ENCODE peak calls at places on chromosomes 6 and 20, in seven cellular contexts. Q is foreskin fibroblast, K is RWPE2, H is left ventricle myocardium inferior, T is AG04450, J is SK-N-SH, U is uterus. X is an unnamed sample.

GRCh38 chr6:19380287-19380686 is 456.9 kb upstream of the ID4 start:
- DNase-seq in Q (peak), K (no peak), H (no peak), T (no peak), J (no peak), U (no peak), X (no peak)

GRCh38 chr20:46712056-46712636 is 2.7 kb downstream of the SLC2A10 start:
- DNase-seq in Q (no peak), K (no peak), H (no peak), T (no peak), J (no peak), U (no peak), X (no peak)

GRCh38 chr6:104682722-104683643 is 176.7 kb downstream of the HACE1 start:
- DNase-seq in Q (peak), K (no peak), H (peak), T (peak), J (peak), U (no peak), X (peak)

GRCh38 chr6:154996841-154997311 is 1.8 kb downstream of the TIAM2 start:
- DNase-seq in Q (no peak), K (no peak), H (no peak), T (no peak), J (no peak), U (no peak), X (no peak)

GRCh38 chr20:16007164-16007563 is 566.1 kb downstream of the KIF16B start:
- DNase-seq in Q (no peak), K (no peak), H (no peak), T (no peak), J (no peak), U (no peak), X (no peak)

GRCh38 chr6:105401247-105402089 is 1.4 kb downstream of the PREP start:
- DNase-seq in Q (peak), K (no peak), H (no peak), T (no peak), J (peak), U (no peak), X (no peak)

GRCh38 chr6:57013501-57013900 is 33.0 kb upstream of the KIAA1586 start:
- DNase-seq in Q (peak), K (no peak), H (no peak), T (peak), J (no peak), U (no peak), X (no peak)

GRCh38 chr6:20117474-20117873 is 94.8 kb downstream of the MBOAT1 start:
- DNase-seq in Q (no peak), K (no peak), H (no peak), T (no peak), J (no peak), U (no peak), X (no peak)

GRCh38 chr6:40668203-40668602 is 81.0 kb upstream of the LRFN2 start:
- DNase-seq in Q (no peak), K (no peak), H (no peak), T (no peak), J (peak), U (no peak), X (no peak)

GRCh38 chr6:163420315-163420667 is 5.8 kb downstream of the QKI start:
- DNase-seq in Q (no peak), K (no peak), H (no peak), T (no peak), J (no peak), U (no peak), X (no peak)

GRCh38 chr6:125953502-125953875 is 3.1 kb upstream of the HINT3 start:
- DNase-seq in Q (no peak), K (peak), H (no peak), T (no peak), J (no peak), U (no peak), X (no peak)

GRCh38 chr6:170032197-170032596 is 258.7 kb downstream of the DLL1 start:
- DNase-seq in Q (no peak), K (peak), H (peak), T (no peak), J (no peak), U (peak), X (no peak)

GRCh38 chr20:41510224-41510623 is 108.0 kb downstream of the CHD6 start:
- DNase-seq in Q (peak), K (no peak), H (no peak), T (no peak), J (no peak), U (no peak), X (no peak)

GRCh38 chr20:64049887-64050260 is 435 bp upstream of the SOX18 start:
- DNase-seq in Q (no peak), K (no peak), H (peak), T (no peak), J (no peak), U (no peak), X (no peak)

GRCh38 chr6:140684776-140685550 is 1310.5 kb upstream of the CITED2 start:
- DNase-seq in Q (no peak), K (no peak), H (no peak), T (no peak), J (no peak), U (no peak), X (no peak)

GRCh38 chr6:47426524-47427302 is 50.9 kb upstream of the CD2AP start:
- DNase-seq in Q (no peak), K (no peak), H (no peak), T (no peak), J (no peak), U (no peak), X (no peak)

GRCh38 chr6:142950291-142950690 is 5.3 kb upstream of the HIVEP2 start:
- DNase-seq in Q (no peak), K (no peak), H (no peak), T (no peak), J (no peak), U (no peak), X (no peak)

GRCh38 chr6:1746919-1747460 is 137.3 kb downstream of the FOXC1 start:
- DNase-seq in Q (no peak), K (no peak), H (no peak), T (no peak), J (no peak), U (no peak), X (no peak)

GRCh38 chr6:158706369-158706982 is 56.6 kb downstream of the SYTL3 start:
- DNase-seq in Q (peak), K (no peak), H (peak), T (no peak), J (peak), U (peak), X (peak)

GRCh38 chr20:47785321-47785899 is at the start of gene SULF2:
- DNase-seq in Q (peak), K (no peak), H (peak), T (no peak), J (peak), U (peak), X (no peak)

GRCh38 chr6:159726196-159726917 is 949 bp upstream of the WTAP start:
- DNase-seq in Q (no peak), K (no peak), H (no peak), T (no peak), J (no peak), U (no peak), X (no peak)

GRCh38 chr6:158993639-158994038 is 6.4 kb downstream of the RSPH3 start:
- DNase-seq in Q (no peak), K (no peak), H (no peak), T (no peak), J (no peak), U (no peak), X (no peak)

GRCh38 chr6:52937908-52938307 is 28.4 kb upstream of the GSTA3 start:
- DNase-seq in Q (peak), K (no peak), H (no peak), T (no peak), J (no peak), U (no peak), X (no peak)

GRCh38 chr6:166906376-166907044 is 49.8 kb downstream of the RNASET2 start:
- DNase-seq in Q (no peak), K (no peak), H (no peak), T (no peak), J (no peak), U (no peak), X (no peak)

GRCh38 chr6:44554901-44555300 is 167.4 kb downstream of the CDC5L start:
- DNase-seq in Q (no peak), K (no peak), H (no peak), T (no peak), J (no peak), U (no peak), X (no peak)

GRCh38 chr6:41733349-41733706 is 2.1 kb downstream of the TFEB start:
- DNase-seq in Q (peak), K (no peak), H (no peak), T (no peak), J (no peak), U (no peak), X (no peak)

GRCh38 chr6:162698440-162698839 is 29.1 kb downstream of the PRKN start:
- DNase-seq in Q (no peak), K (no peak), H (no peak), T (no peak), J (no peak), U (no peak), X (no peak)

GRCh38 chr20:6079011-6079410 is 25.2 kb upstream of the LRRN4 start:
- DNase-seq in Q (no peak), K (no peak), H (no peak), T (no peak), J (no peak), U (no peak), X (no peak)

GRCh38 chr6:117346142-117346930 is 79.4 kb downstream of the ROS1 start:
- DNase-seq in Q (peak), K (no peak), H (no peak), T (no peak), J (peak), U (no peak), X (no peak)

GRCh38 chr6:42745083-42745637 is 743 bp downstream of the TBCC start:
- DNase-seq in Q (peak), K (no peak), H (no peak), T (no peak), J (peak), U (peak), X (no peak)

GRCh38 chr6:92706976-92707375 is 712.4 kb downstream of the EPHA7 start:
- DNase-seq in Q (no peak), K (no peak), H (no peak), T (no peak), J (no peak), U (no peak), X (no peak)

GRCh38 chr6:44271406-44271723 is 1.1 kb downstream of the TMEM151B start:
- DNase-seq in Q (no peak), K (no peak), H (no peak), T (no peak), J (no peak), U (no peak), X (no peak)

GRCh38 chr6:24740861-24741260 is 21.9 kb upstream of the C6orf62 start:
- DNase-seq in Q (peak), K (no peak), H (no peak), T (no peak), J (no peak), U (no peak), X (no peak)

GRCh38 chr20:58303547-58303946 is 6.0 kb upstream of the RAB22A start:
- DNase-seq in Q (peak), K (no peak), H (no peak), T (no peak), J (no peak), U (no peak), X (no peak)

GRCh38 chr20:40813213-40813510 is 124.1 kb upstream of the MAFB start:
- DNase-seq in Q (no peak), K (peak), H (no peak), T (no peak), J (no peak), U (no peak), X (no peak)

GRCh38 chr20:62924567-62925419 is 1.5 kb downstream of the DIDO1 start:
- DNase-seq in Q (peak), K (peak), H (no peak), T (no peak), J (peak), U (no peak), X (no peak)

GRCh38 chr20:62025832-62026563 is 39.7 kb downstream of the TAF4 start:
- DNase-seq in Q (peak), K (no peak), H (no peak), T (peak), J (peak), U (peak), X (no peak)

DNA sequence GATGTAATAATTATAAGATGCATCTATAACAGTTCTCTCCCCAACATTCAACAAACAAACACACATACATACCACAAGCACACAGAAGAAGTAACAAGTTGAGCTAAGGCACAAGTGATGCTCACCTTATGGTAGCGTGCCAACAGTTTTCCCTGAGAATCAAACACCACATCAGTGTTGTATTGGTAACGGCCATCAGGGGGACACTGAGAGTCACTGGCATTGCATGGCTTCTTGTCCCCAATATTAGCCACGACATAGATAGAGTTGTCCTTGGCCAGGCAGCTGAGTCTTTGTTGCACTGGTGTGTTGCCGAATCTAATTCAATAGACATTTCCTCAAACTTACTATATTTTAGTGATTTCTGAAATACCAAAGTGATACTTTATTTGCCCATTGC is 14.8 kb upstream of the VNN1 start:
- DNase-seq in Q (no peak), K (no peak), H (no peak), T (no peak), J (no peak), U (no peak), X (no peak)
- TF ChIP-seq CTCF in Q (no peak), K (no peak), H (no peak), T (no peak), J (no peak), U (no peak), X (peak)

DNA sequence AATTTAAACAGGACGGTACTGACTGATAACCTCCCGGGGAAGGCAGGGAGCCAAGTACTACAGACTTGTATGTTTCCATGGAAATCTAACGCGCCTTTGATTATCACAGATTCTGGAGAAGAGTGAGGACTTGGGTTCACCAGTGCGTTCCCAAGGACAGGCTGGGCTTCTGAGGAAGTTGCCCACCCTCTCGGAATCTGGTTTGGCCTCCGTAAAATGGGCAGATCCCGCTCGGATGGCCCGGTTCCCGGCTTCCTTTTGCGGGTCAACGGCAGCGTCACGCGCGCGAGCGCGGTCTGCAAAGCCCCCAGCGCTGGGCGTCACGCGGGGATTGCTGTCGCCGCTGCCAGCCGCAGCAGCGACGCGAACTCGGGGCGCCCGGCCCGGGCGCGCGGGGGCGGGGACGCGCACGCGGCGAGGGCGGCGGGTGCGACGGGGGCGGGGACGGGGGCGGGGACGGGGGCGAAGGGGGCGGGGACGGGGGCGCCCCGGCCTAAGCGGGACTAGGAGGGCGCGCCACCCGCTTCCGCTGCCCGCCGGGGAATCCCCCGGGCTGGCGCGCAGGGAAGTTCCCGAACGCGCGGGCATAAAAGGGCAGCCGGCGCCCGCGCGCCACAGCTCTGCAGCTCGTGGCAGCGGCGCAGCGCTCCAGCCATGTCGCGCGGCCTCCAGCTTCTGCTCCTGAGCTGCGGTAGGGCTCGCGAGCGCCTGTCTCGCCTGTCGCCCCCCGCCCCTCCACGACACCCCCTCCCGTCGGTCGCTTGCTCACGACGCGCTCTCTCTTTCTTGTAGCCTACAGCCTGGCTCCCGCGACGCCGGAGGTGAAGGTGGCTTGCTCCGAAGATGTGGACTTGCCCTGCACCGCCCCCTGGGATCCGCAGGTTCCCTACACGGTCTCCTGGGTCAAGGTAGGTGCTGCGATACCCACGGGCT is at the start of gene CD83:
- DNase-seq in Q (peak), K (no peak), H (peak), T (no peak), J (peak), U (peak), X (peak)
- TF ChIP-seq CTCF in Q (peak), K (peak), H (peak), T (peak), J (peak), U (no peak), X (peak)

GRCh38 chr20:44533928-44534327 is 12.1 kb upstream of the SERINC3 start:
- DNase-seq in Q (no peak), K (no peak), H (no peak), T (no peak), J (no peak), U (no peak), X (no peak)

GRCh38 chr20:44541957-44542356 is 20.1 kb upstream of the SERINC3 start:
- DNase-seq in Q (no peak), K (no peak), H (no peak), T (no peak), J (no peak), U (no peak), X (no peak)

GRCh38 chr20:44536139-44536538 is 14.3 kb upstream of the SERINC3 start:
- DNase-seq in Q (no peak), K (no peak), H (no peak), T (no peak), J (no peak), U (no peak), X (no peak)

GRCh38 chr20:44540834-44541233 is 19.0 kb upstream of the SERINC3 start:
- DNase-seq in Q (peak), K (no peak), H (no peak), T (peak), J (no peak), U (no peak), X (no peak)

DNA sequence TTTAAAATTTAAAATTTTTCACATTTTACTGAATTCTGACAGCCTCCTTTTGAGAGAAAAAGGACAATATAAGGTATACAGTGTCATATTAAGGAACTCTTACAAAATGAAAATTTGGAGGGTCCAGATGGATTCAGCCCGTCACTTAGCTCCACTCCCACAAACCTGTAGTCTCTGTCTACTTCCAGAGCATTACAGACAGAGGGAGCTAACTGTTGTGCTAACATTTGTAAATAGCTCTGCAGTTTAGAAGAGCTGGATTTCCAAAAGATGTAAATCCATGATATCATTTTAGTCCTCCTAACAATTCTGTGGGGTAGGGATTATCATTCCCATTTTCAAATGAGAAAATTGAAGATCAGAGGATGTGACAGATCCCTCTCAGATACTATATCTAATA is 16.1 kb upstream of the SERINC3 start:
- DNase-seq in Q (peak), K (no peak), H (no peak), T (no peak), J (no peak), U (no peak), X (no peak)
- TF ChIP-seq CTCF in Q (no peak), K (peak), H (peak), T (peak), J (peak), U (peak), X (no peak)

GRCh38 chr6:116278853-116279231 is 888 bp downstream of the TSPYL1 start:
- DNase-seq in Q (no peak), K (no peak), H (peak), T (no peak), J (peak), U (peak), X (no peak)

GRCh38 chr6:116279232-116280160 is at the start of gene TSPYL1:
- DNase-seq in Q (peak), K (peak), H (peak), T (peak), J (peak), U (peak), X (peak)

GRCh38 chr6:116280161-116280959 is 630 bp upstream of the TSPYL1 start:
- DNase-seq in Q (no peak), K (no peak), H (no peak), T (no peak), J (no peak), U (no peak), X (no peak)

GRCh38 chr6:116282698-116283097 is 3.0 kb upstream of the TSPYL1 start:
- DNase-seq in Q (no peak), K (no peak), H (no peak), T (no peak), J (no peak), U (no peak), X (no peak)

DNA sequence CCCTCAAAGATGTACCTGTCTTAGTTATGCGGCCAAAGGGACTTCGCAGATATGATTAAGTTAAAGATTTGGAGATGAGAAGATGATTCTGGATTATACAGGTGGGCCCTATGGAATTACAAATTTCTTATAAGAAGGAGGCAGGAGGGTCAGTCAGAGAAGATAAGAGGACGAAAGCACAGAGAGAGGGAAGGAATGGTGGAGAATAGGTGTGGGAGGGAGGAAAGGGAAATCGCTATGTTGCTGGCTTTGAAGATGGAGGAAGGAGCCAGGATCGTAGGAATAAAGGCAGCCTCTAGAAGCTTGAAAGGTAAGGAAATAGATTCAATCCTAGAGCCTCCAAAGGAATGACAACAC is 1.2 kb upstream of the TSPYL1 start:
- DNase-seq in Q (no peak), K (no peak), H (no peak), T (no peak), J (no peak), U (no peak), X (no peak)
- TF ChIP-seq CTCF in Q (no peak), K (no peak), H (no peak), T (no peak), J (no peak), U (no peak), X (no peak)

GRCh38 chr6:68976260-68976659 is 341.2 kb downstream of the ADGRB3 start:
- DNase-seq in Q (no peak), K (no peak), H (no peak), T (no peak), J (no peak), U (no peak), X (no peak)
- TF ChIP-seq CTCF in Q (no peak), K (peak), H (no peak), T (peak), J (peak), U (no peak), X (peak)

X was measured in neural crest cell.